ENCODE peak calls at places on chromosomes 16 and 17, in eight cellular contexts. One of them, this sample, is unnamed.
A peak's percentile ranks its signal among the peaks of the same experiment; 100 is the strongest.

GRCh38 chr17:76145231-76146052 is 4.4 kb upstream of the FOXJ1 start:
- DNase-seq in left ventricle myocardium superior: no peak
- DNase-seq in nephron progenitor cell: no peak
- DNase-seq in activated CD4-positive, alpha-beta T cell treated with anti-CD3 and anti-CD28 coated beads, Interleukin-2, amount 50 U/mL, for 48 hours: peak; percentile 43
- DNase-seq in erythroblast: no peak
- DNase-seq in activated naive CD4-positive, alpha-beta T cell: no peak
- DNase-seq in activated gamma-delta T cell treated with anti-CD3 and anti-CD28 coated beads, Interleukin-2, amount 50 U/mL, for 16 hours: peak; percentile 27
- DNase-seq in astrocyte of the cerebellum: no peak
- DNase-seq in this sample: no peak

GRCh38 chr16:31331141-31331764 is 23.7 kb upstream of the ITGAX start:
- DNase-seq in activated CD4-positive, alpha-beta T cell treated with anti-CD3 and anti-CD28 coated beads, Interleukin-2, amount 50 U/mL, for 48 hours: peak; percentile 37
- DNase-seq in left ventricle myocardium superior: no peak
- DNase-seq in erythroblast: no peak
- DNase-seq in nephron progenitor cell: peak; percentile 56
- DNase-seq in activated gamma-delta T cell treated with anti-CD3 and anti-CD28 coated beads, Interleukin-2, amount 50 U/mL, for 16 hours: peak; percentile 30
- DNase-seq in astrocyte of the cerebellum: no peak
- DNase-seq in activated naive CD4-positive, alpha-beta T cell: no peak
- DNase-seq in this sample: no peak

GRCh38 chr16:63890072-63890471 is 1231.8 kb downstream of the CDH11 start:
- DNase-seq in astrocyte of the cerebellum: peak; percentile 70
- DNase-seq in activated gamma-delta T cell treated with anti-CD3 and anti-CD28 coated beads, Interleukin-2, amount 50 U/mL, for 16 hours: no peak
- DNase-seq in left ventricle myocardium superior: no peak
- DNase-seq in nephron progenitor cell: no peak
- DNase-seq in erythroblast: no peak
- DNase-seq in activated CD4-positive, alpha-beta T cell treated with anti-CD3 and anti-CD28 coated beads, Interleukin-2, amount 50 U/mL, for 48 hours: no peak
- DNase-seq in activated naive CD4-positive, alpha-beta T cell: no peak
- DNase-seq in this sample: no peak

GRCh38 chr17:39277110-39277509 is 51.4 kb upstream of the STAC2 start:
- DNase-seq in activated gamma-delta T cell treated with anti-CD3 and anti-CD28 coated beads, Interleukin-2, amount 50 U/mL, for 16 hours: no peak
- DNase-seq in erythroblast: no peak
- DNase-seq in astrocyte of the cerebellum: no peak
- DNase-seq in nephron progenitor cell: no peak
- DNase-seq in activated naive CD4-positive, alpha-beta T cell: no peak
- DNase-seq in left ventricle myocardium superior: no peak
- DNase-seq in activated CD4-positive, alpha-beta T cell treated with anti-CD3 and anti-CD28 coated beads, Interleukin-2, amount 50 U/mL, for 48 hours: no peak
- DNase-seq in this sample: no peak

GRCh38 chr16:72255785-72256184 is 83.8 kb upstream of the PMFBP1 start:
- DNase-seq in astrocyte of the cerebellum: no peak
- DNase-seq in activated naive CD4-positive, alpha-beta T cell: no peak
- DNase-seq in nephron progenitor cell: no peak
- DNase-seq in left ventricle myocardium superior: no peak
- DNase-seq in activated gamma-delta T cell treated with anti-CD3 and anti-CD28 coated beads, Interleukin-2, amount 50 U/mL, for 16 hours: no peak
- DNase-seq in erythroblast: no peak
- DNase-seq in activated CD4-positive, alpha-beta T cell treated with anti-CD3 and anti-CD28 coated beads, Interleukin-2, amount 50 U/mL, for 48 hours: no peak
- DNase-seq in this sample: no peak

GRCh38 chr16:21997693-21998480 is 3.0 kb downstream of the PDZD9 start:
- DNase-seq in astrocyte of the cerebellum: no peak
- DNase-seq in activated gamma-delta T cell treated with anti-CD3 and anti-CD28 coated beads, Interleukin-2, amount 50 U/mL, for 16 hours: no peak
- DNase-seq in erythroblast: no peak
- DNase-seq in nephron progenitor cell: no peak
- DNase-seq in activated CD4-positive, alpha-beta T cell treated with anti-CD3 and anti-CD28 coated beads, Interleukin-2, amount 50 U/mL, for 48 hours: no peak
- DNase-seq in left ventricle myocardium superior: no peak
- DNase-seq in activated naive CD4-positive, alpha-beta T cell: no peak
- DNase-seq in this sample: no peak

GRCh38 chr17:8153550-8153956 is 1.3 kb upstream of the PER1 start:
- DNase-seq in activated naive CD4-positive, alpha-beta T cell: no peak
- DNase-seq in activated gamma-delta T cell treated with anti-CD3 and anti-CD28 coated beads, Interleukin-2, amount 50 U/mL, for 16 hours: no peak
- DNase-seq in left ventricle myocardium superior: peak; percentile 73
- DNase-seq in activated CD4-positive, alpha-beta T cell treated with anti-CD3 and anti-CD28 coated beads, Interleukin-2, amount 50 U/mL, for 48 hours: peak; percentile 79
- DNase-seq in astrocyte of the cerebellum: peak; percentile 88
- DNase-seq in erythroblast: peak; percentile 70
- DNase-seq in nephron progenitor cell: no peak
- DNase-seq in this sample: no peak

GRCh38 chr16:88891083-88891482 is 24.6 kb upstream of the PABPN1L start:
- DNase-seq in nephron progenitor cell: no peak
- DNase-seq in astrocyte of the cerebellum: no peak
- DNase-seq in activated CD4-positive, alpha-beta T cell treated with anti-CD3 and anti-CD28 coated beads, Interleukin-2, amount 50 U/mL, for 48 hours: no peak
- DNase-seq in activated naive CD4-positive, alpha-beta T cell: no peak
- DNase-seq in activated gamma-delta T cell treated with anti-CD3 and anti-CD28 coated beads, Interleukin-2, amount 50 U/mL, for 16 hours: no peak
- DNase-seq in erythroblast: no peak
- DNase-seq in left ventricle myocardium superior: no peak
- DNase-seq in this sample: no peak

GRCh38 chr17:74449306-74449705 is 17.1 kb upstream of the CD300A start:
- DNase-seq in nephron progenitor cell: no peak
- DNase-seq in erythroblast: no peak
- DNase-seq in activated gamma-delta T cell treated with anti-CD3 and anti-CD28 coated beads, Interleukin-2, amount 50 U/mL, for 16 hours: no peak
- DNase-seq in activated naive CD4-positive, alpha-beta T cell: no peak
- DNase-seq in activated CD4-positive, alpha-beta T cell treated with anti-CD3 and anti-CD28 coated beads, Interleukin-2, amount 50 U/mL, for 48 hours: no peak
- DNase-seq in astrocyte of the cerebellum: no peak
- DNase-seq in left ventricle myocardium superior: no peak
- DNase-seq in this sample: no peak

GRCh38 chr16:68382296-68382718 is 66.0 kb downstream of the SMPD3 start:
- DNase-seq in left ventricle myocardium superior: no peak
- DNase-seq in nephron progenitor cell: no peak
- DNase-seq in astrocyte of the cerebellum: no peak
- DNase-seq in activated CD4-positive, alpha-beta T cell treated with anti-CD3 and anti-CD28 coated beads, Interleukin-2, amount 50 U/mL, for 48 hours: no peak
- DNase-seq in activated naive CD4-positive, alpha-beta T cell: no peak
- DNase-seq in activated gamma-delta T cell treated with anti-CD3 and anti-CD28 coated beads, Interleukin-2, amount 50 U/mL, for 16 hours: no peak
- DNase-seq in erythroblast: peak; percentile 9
- DNase-seq in this sample: no peak

GRCh38 chr16:77744136-77744535 is 21.8 kb downstream of the NUDT7 start:
- DNase-seq in erythroblast: no peak
- DNase-seq in activated naive CD4-positive, alpha-beta T cell: no peak
- DNase-seq in activated gamma-delta T cell treated with anti-CD3 and anti-CD28 coated beads, Interleukin-2, amount 50 U/mL, for 16 hours: no peak
- DNase-seq in nephron progenitor cell: no peak
- DNase-seq in astrocyte of the cerebellum: no peak
- DNase-seq in activated CD4-positive, alpha-beta T cell treated with anti-CD3 and anti-CD28 coated beads, Interleukin-2, amount 50 U/mL, for 48 hours: no peak
- DNase-seq in left ventricle myocardium superior: no peak
- DNase-seq in this sample: no peak

GRCh38 chr16:20995711-20996110 is 95.1 kb downstream of the LYRM1 start:
- DNase-seq in astrocyte of the cerebellum: no peak
- DNase-seq in left ventricle myocardium superior: no peak
- DNase-seq in activated naive CD4-positive, alpha-beta T cell: no peak
- DNase-seq in activated gamma-delta T cell treated with anti-CD3 and anti-CD28 coated beads, Interleukin-2, amount 50 U/mL, for 16 hours: no peak
- DNase-seq in nephron progenitor cell: no peak
- DNase-seq in erythroblast: no peak
- DNase-seq in activated CD4-positive, alpha-beta T cell treated with anti-CD3 and anti-CD28 coated beads, Interleukin-2, amount 50 U/mL, for 48 hours: no peak
- DNase-seq in this sample: no peak

GRCh38 chr17:50317121-50317520 is 28.8 kb upstream of the XYLT2 start:
- DNase-seq in erythroblast: no peak
- DNase-seq in activated gamma-delta T cell treated with anti-CD3 and anti-CD28 coated beads, Interleukin-2, amount 50 U/mL, for 16 hours: no peak
- DNase-seq in nephron progenitor cell: no peak
- DNase-seq in astrocyte of the cerebellum: no peak
- DNase-seq in activated CD4-positive, alpha-beta T cell treated with anti-CD3 and anti-CD28 coated beads, Interleukin-2, amount 50 U/mL, for 48 hours: no peak
- DNase-seq in left ventricle myocardium superior: no peak
- DNase-seq in activated naive CD4-positive, alpha-beta T cell: no peak
- DNase-seq in this sample: no peak

GRCh38 chr17:61144137-61144536 is 255.5 kb upstream of the TBX2 start:
- DNase-seq in activated CD4-positive, alpha-beta T cell treated with anti-CD3 and anti-CD28 coated beads, Interleukin-2, amount 50 U/mL, for 48 hours: no peak
- DNase-seq in erythroblast: peak; percentile 60
- DNase-seq in nephron progenitor cell: no peak
- DNase-seq in left ventricle myocardium superior: no peak
- DNase-seq in activated naive CD4-positive, alpha-beta T cell: no peak
- DNase-seq in activated gamma-delta T cell treated with anti-CD3 and anti-CD28 coated beads, Interleukin-2, amount 50 U/mL, for 16 hours: no peak
- DNase-seq in astrocyte of the cerebellum: no peak
- DNase-seq in this sample: no peak

GRCh38 chr16:698911-699671 is 6.5 kb downstream of the FBXL16 start:
- DNase-seq in left ventricle myocardium superior: no peak
- DNase-seq in astrocyte of the cerebellum: no peak
- DNase-seq in erythroblast: no peak
- DNase-seq in activated gamma-delta T cell treated with anti-CD3 and anti-CD28 coated beads, Interleukin-2, amount 50 U/mL, for 16 hours: no peak
- DNase-seq in nephron progenitor cell: no peak
- DNase-seq in activated CD4-positive, alpha-beta T cell treated with anti-CD3 and anti-CD28 coated beads, Interleukin-2, amount 50 U/mL, for 48 hours: no peak
- DNase-seq in activated naive CD4-positive, alpha-beta T cell: no peak
- DNase-seq in this sample: no peak

GRCh38 chr17:74354123-74354522 is 7.5 kb downstream of the BTBD17 start:
- DNase-seq in nephron progenitor cell: peak; percentile 85
- DNase-seq in activated gamma-delta T cell treated with anti-CD3 and anti-CD28 coated beads, Interleukin-2, amount 50 U/mL, for 16 hours: no peak
- DNase-seq in activated naive CD4-positive, alpha-beta T cell: no peak
- DNase-seq in astrocyte of the cerebellum: no peak
- DNase-seq in activated CD4-positive, alpha-beta T cell treated with anti-CD3 and anti-CD28 coated beads, Interleukin-2, amount 50 U/mL, for 48 hours: peak; percentile 80
- DNase-seq in left ventricle myocardium superior: peak; percentile 71
- DNase-seq in erythroblast: peak; percentile 77
- DNase-seq in this sample: peak; percentile 10

GRCh38 chr16:80931985-80932720 is 74.5 kb downstream of the CMC2 start:
- DNase-seq in activated naive CD4-positive, alpha-beta T cell: no peak
- DNase-seq in activated gamma-delta T cell treated with anti-CD3 and anti-CD28 coated beads, Interleukin-2, amount 50 U/mL, for 16 hours: no peak
- DNase-seq in astrocyte of the cerebellum: peak; percentile 19
- DNase-seq in left ventricle myocardium superior: peak; percentile 90
- DNase-seq in activated CD4-positive, alpha-beta T cell treated with anti-CD3 and anti-CD28 coated beads, Interleukin-2, amount 50 U/mL, for 48 hours: peak; percentile 32
- DNase-seq in nephron progenitor cell: peak; percentile 67
- DNase-seq in erythroblast: no peak
- DNase-seq in this sample: no peak

GRCh38 chr17:64004903-64005733 is 7.0 kb downstream of the PRR29 start:
- DNase-seq in activated naive CD4-positive, alpha-beta T cell: no peak
- DNase-seq in activated gamma-delta T cell treated with anti-CD3 and anti-CD28 coated beads, Interleukin-2, amount 50 U/mL, for 16 hours: no peak
- DNase-seq in astrocyte of the cerebellum: no peak
- DNase-seq in nephron progenitor cell: no peak
- DNase-seq in activated CD4-positive, alpha-beta T cell treated with anti-CD3 and anti-CD28 coated beads, Interleukin-2, amount 50 U/mL, for 48 hours: no peak
- DNase-seq in left ventricle myocardium superior: no peak
- DNase-seq in erythroblast: no peak
- DNase-seq in this sample: no peak

This sample was measured in stimulated activated CD4-positive, alpha-beta T cell treated with anti-CD3 and anti-CD28 coated beads, Interleukin-1b, Interleukin-23, amount 100 ng/mL, for 1 hour.